ENCODE peak calls at places on chromosome 12, in six cellular contexts. S is mammary epithelial cell, O is MM.1S, J is fibroblast of lung, C is GM23248, H is HCT116. Z is an unnamed sample.

GRCh38 chr12:12441891-12442461 is 85.1 kb downstream of the BORCS5 start:
- DNase-seq in J (no peak), H (no peak), O (no peak), C (no peak), S (peak; percentile 80), Z (no peak)

GRCh38 chr12:42756841-42757661 is 167.5 kb upstream of the PRICKLE1 start:
- DNase-seq in H (peak; percentile 85), C (peak; percentile 92), S (peak; percentile 98), J (peak; percentile 57), O (peak; percentile 15), Z (no peak)

GRCh38 chr12:115599251-115599811 is 678.2 kb downstream of the MED13L start:
- DNase-seq in H (no peak), J (no peak), C (peak; percentile 44), S (no peak), O (no peak), Z (no peak)

GRCh38 chr12:88764781-88765470 is 184.7 kb upstream of the KITLG start:
- DNase-seq in J (peak; percentile 28), H (no peak), O (no peak), S (no peak), C (no peak), Z (no peak)

GRCh38 chr12:75550906-75551305 is 39.5 kb upstream of the KRR1 start:
- DNase-seq in J (no peak), O (no peak), H (no peak), S (no peak), C (no peak), Z (no peak)

GRCh38 chr12:63351370-63351769 is 200.4 kb upstream of the AVPR1A start:
- DNase-seq in C (no peak), H (no peak), O (no peak), S (no peak), J (no peak), Z (no peak)

GRCh38 chr12:31590730-31591307 is at the start of gene DENND5B:
- DNase-seq in S (peak; percentile 23), C (peak; percentile 87), J (peak; percentile 66), O (peak; percentile 82), H (no peak), Z (no peak)

GRCh38 chr12:43914923-43915468 is 79.1 kb downstream of the TMEM117 start:
- DNase-seq in J (peak; percentile 1), H (no peak), O (no peak), C (peak; percentile 21), S (no peak), Z (no peak)

GRCh38 chr12:69052613-69053408 is 119.8 kb upstream of the CPM start:
- DNase-seq in H (peak; percentile 24), J (peak; percentile 73), S (peak; percentile 80), C (peak; percentile 94), O (peak; percentile 9), Z (no peak)

GRCh38 chr12:16611146-16611545 is 5.2 kb upstream of the LMO3 start:
- DNase-seq in O (peak; percentile 52), J (no peak), C (no peak), S (no peak), H (no peak), Z (no peak)

GRCh38 chr12:16610743-16611142 is 4.8 kb upstream of the LMO3 start:
- DNase-seq in C (no peak), J (no peak), O (no peak), S (no peak), H (no peak), Z (no peak)

GRCh38 chr12:16610006-16610520 is 4.1 kb upstream of the LMO3 start:
- DNase-seq in C (no peak), S (no peak), H (no peak), J (no peak), O (no peak), Z (no peak)

GRCh38 chr12:16612647-16613046 is 6.7 kb upstream of the LMO3 start:
- DNase-seq in H (no peak), O (no peak), S (peak; percentile 51), C (peak; percentile 35), J (peak; percentile 41), Z (no peak)

GRCh38 chr12:16613199-16613598 is 7.2 kb upstream of the LMO3 start:
- DNase-seq in J (peak; percentile 41), O (no peak), H (no peak), S (no peak), C (no peak), Z (no peak)
- TF ChIP-seq EZH2 in J (no peak), O (no peak), H (no peak), S (no peak), C (no peak), Z (no peak)

DNA sequence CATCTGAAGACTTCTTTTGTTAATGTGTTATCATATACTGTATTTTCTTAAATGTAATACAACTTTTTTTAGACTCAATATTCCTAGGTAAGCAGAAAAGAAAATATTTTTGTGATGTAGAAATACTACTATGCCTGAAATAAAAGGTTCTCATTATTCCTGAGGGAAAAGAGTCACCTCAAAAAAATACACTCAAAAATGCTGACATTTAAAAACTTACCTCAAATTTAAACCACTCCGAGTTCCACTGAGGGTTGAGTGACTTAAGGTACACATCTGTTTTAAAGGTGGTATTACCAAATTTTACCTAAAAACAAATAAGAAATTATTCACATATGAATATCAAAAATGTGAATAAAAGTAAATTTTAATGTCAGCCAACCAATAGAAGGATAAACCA is 9.3 kb downstream of the C2CD5 start:
- DNase-seq in H (no peak), C (no peak), O (no peak), J (no peak), S (no peak), Z (no peak)
- TF ChIP-seq EZH2 in H (no peak), C (no peak), O (no peak), J (no peak), S (no peak), Z (no peak)

GRCh38 chr12:132610051-132610759 is at the start of gene LRCOL1:
- DNase-seq in S (peak; percentile 69), O (no peak), H (no peak), C (peak; percentile 77), J (peak; percentile 73), Z (no peak)
- TF ChIP-seq EZH2 in S (no peak), O (no peak), H (no peak), C (no peak), J (peak; percentile 22), Z (no peak)

GRCh38 chr12:97781342-97781741 is 318.7 kb downstream of the RMST start:
- DNase-seq in H (no peak), J (no peak), O (no peak), S (no peak), C (no peak), Z (no peak)
- TF ChIP-seq EZH2 in H (no peak), J (no peak), O (no peak), S (no peak), C (no peak), Z (no peak)

GRCh38 chr12:26831959-26832816 is 806 bp downstream of the ITPR2 start:
- DNase-seq in H (peak; percentile 19), O (peak; percentile 82), C (peak; percentile 91), J (peak; percentile 72), S (peak; percentile 77), Z (no peak)
- TF ChIP-seq EZH2 in H (no peak), O (no peak), C (no peak), J (no peak), S (no peak), Z (no peak)

GRCh38 chr12:30203981-30204380 is 420.2 kb upstream of the TMTC1 start:
- DNase-seq in J (no peak), S (no peak), O (no peak), C (no peak), H (no peak), Z (no peak)

GRCh38 chr12:30197392-30198047 is 413.8 kb upstream of the TMTC1 start:
- DNase-seq in O (no peak), H (no peak), C (peak; percentile 64), J (peak; percentile 26), S (peak; percentile 70), Z (no peak)

GRCh38 chr12:30202521-30203259 is 418.9 kb upstream of the TMTC1 start:
- DNase-seq in J (no peak), C (no peak), S (no peak), H (no peak), O (no peak), Z (no peak)

GRCh38 chr12:30200864-30201263 is 417.1 kb upstream of the TMTC1 start:
- DNase-seq in J (peak; percentile 1), S (no peak), O (no peak), C (peak; percentile 7), H (no peak), Z (no peak)

GRCh38 chr12:30201301-30202160 is 417.8 kb upstream of the TMTC1 start:
- DNase-seq in H (no peak), J (peak; percentile 14), O (no peak), S (no peak), C (peak; percentile 10), Z (no peak)
- TF ChIP-seq EZH2 in H (no peak), J (no peak), O (no peak), S (no peak), C (no peak), Z (no peak)